ENCODE peak calls at places on chromosomes 3 and 15, in eight cellular contexts. V is mesendoderm; K is ovary; Y is HL-60; X is dorsolateral prefrontal cortex; N is breast epithelium; Q is A549; Z is CD8-positive, alpha-beta T cell. B is an unnamed sample.

GRCh38 chr15:49273734-49274318 is 103.8 kb downstream of the GALK2 start:
- DNase-seq in Z (no peak), N (no peak), Y (peak; percentile 2), K (no peak), Q (no peak), V (peak; percentile 5), X (no peak), B (no peak)

GRCh38 chr3:31307131-31307785 is 225.5 kb upstream of the STT3B start:
- DNase-seq in N (no peak), X (no peak), Q (no peak), K (no peak), Y (no peak), V (peak; percentile 9), Z (no peak), B (no peak)

GRCh38 chr3:33839283-33839682 is 40.9 kb downstream of the PDCD6IP start:
- DNase-seq in X (no peak), V (no peak), N (no peak), Q (no peak), K (no peak), Y (no peak), Z (no peak), B (no peak)

GRCh38 chr3:50238549-50239026 is 2.6 kb downstream of the GNAI2 start:
- DNase-seq in K (peak; percentile 66), Y (peak; percentile 84), V (peak; percentile 57), X (peak; percentile 59), Z (no peak), Q (no peak), N (peak; percentile 90), B (peak; percentile 99)

GRCh38 chr3:190059242-190059590 is 61.5 kb downstream of the P3H2 start:
- DNase-seq in N (no peak), X (no peak), V (no peak), K (no peak), Y (no peak), Z (no peak), Q (no peak), B (no peak)

GRCh38 chr3:58989173-58989572 is 60.7 kb downstream of the CFAP20DC start:
- DNase-seq in N (no peak), V (no peak), X (no peak), Z (no peak), Y (no peak), Q (no peak), K (no peak), B (no peak)

GRCh38 chr15:65101418-65101890 is 13.5 kb downstream of the UBAP1L start:
- DNase-seq in K (peak; percentile 69), Y (peak; percentile 66), V (peak; percentile 91), Q (peak; percentile 68), X (peak; percentile 44), Z (no peak), N (no peak), B (no peak)

GRCh38 chr3:52506266-52506966 is 11.3 kb downstream of the STAB1 start:
- DNase-seq in N (no peak), V (peak; percentile 17), Q (no peak), Y (no peak), K (no peak), Z (no peak), X (no peak), B (no peak)

GRCh38 chr3:156135921-156136655 is 15.7 kb downstream of the KCNAB1 start:
- DNase-seq in Z (no peak), N (no peak), K (no peak), Q (no peak), X (no peak), V (peak; percentile 10), Y (no peak), B (no peak)

GRCh38 chr3:172194702-172195392 is 155.5 kb downstream of the FNDC3B start:
- DNase-seq in N (no peak), Q (peak; percentile 55), Y (no peak), Z (no peak), V (peak; percentile 97), X (no peak), K (no peak), B (no peak)

GRCh38 chr3:121786485-121786884 is 36.9 kb upstream of the GOLGB1 start:
- DNase-seq in N (no peak), K (no peak), V (no peak), X (no peak), Z (no peak), Q (no peak), Y (no peak), B (no peak)

GRCh38 chr3:39358302-39358701 is 24.9 kb upstream of the SLC25A38 start:
- DNase-seq in V (no peak), Y (no peak), Z (no peak), N (no peak), K (no peak), X (no peak), Q (no peak), B (no peak)

GRCh38 chr3:192772495-192772894 is 45.2 kb upstream of the FGF12 start:
- DNase-seq in Q (no peak), X (no peak), K (no peak), Z (no peak), Y (no peak), N (peak; percentile 61), V (peak; percentile 81), B (peak; percentile 56)

GRCh38 chr3:180278583-180279188 is 241.9 kb upstream of the PEX5L start:
- DNase-seq in Y (peak; percentile 11), K (no peak), Z (no peak), Q (no peak), N (no peak), V (no peak), X (no peak), B (no peak)

GRCh38 chr3:49998326-49998725 is 58.4 kb downstream of the RBM6 start:
- DNase-seq in X (no peak), Y (no peak), V (no peak), Z (no peak), Q (no peak), K (no peak), N (no peak), B (no peak)

GRCh38 chr3:79378064-79378463 is 389.7 kb downstream of the ROBO1 start:
- DNase-seq in V (no peak), Q (no peak), K (no peak), N (no peak), Z (no peak), Y (no peak), X (no peak), B (no peak)
- H3K27ac ChIP-seq in V (no peak overlapping the region), Q (no peak overlapping the region), K (no peak overlapping the region), N (no peak overlapping the region), Z (no peak overlapping the region), Y (no peak overlapping the region), X (no peak overlapping the region), B (no peak overlapping the region)

DNA sequence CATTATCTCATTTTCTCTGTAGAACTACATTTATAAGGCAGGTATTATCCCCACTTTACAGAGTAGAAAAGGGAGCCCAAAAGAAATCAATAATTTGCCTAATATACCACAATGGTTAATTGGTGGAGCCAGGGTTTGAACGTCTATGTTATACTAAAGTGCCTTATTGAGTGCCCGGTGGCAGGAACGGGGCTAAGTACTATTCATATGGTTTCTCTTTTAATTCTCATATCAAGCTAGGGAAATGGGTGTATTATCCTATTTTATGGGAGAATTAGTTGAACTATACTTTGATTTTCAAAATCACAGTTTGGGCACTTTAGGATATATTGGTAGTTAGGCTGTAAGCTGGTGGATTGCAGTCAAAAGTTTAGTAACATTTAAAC is 1.5 kb downstream of the CEP97 start:
- DNase-seq in N (no peak), X (no peak), Z (no peak), Y (no peak), V (no peak), Q (no peak), K (no peak), B (no peak)
- H3K27ac ChIP-seq in N (no peak overlapping the region), X (peak overlapping the region; percentile 100), Z (peak overlapping the region; percentile 62), Y (peak overlapping the region; percentile 82), V (no peak overlapping the region), Q (peak overlapping the region; percentile 90), K (no peak overlapping the region), B (no peak overlapping the region)

GRCh38 chr15:70698991-70699390 is 64.4 kb downstream of the UACA start:
- DNase-seq in Q (no peak), V (no peak), Z (no peak), X (no peak), K (no peak), Y (no peak), N (no peak), B (no peak)

GRCh38 chr15:70701891-70702568 is 61.3 kb downstream of the UACA start:
- DNase-seq in K (no peak), Z (no peak), N (no peak), V (peak; percentile 57), Y (no peak), X (no peak), Q (peak; percentile 37), B (no peak)

GRCh38 chr15:70699873-70700272 is 63.5 kb downstream of the UACA start:
- DNase-seq in Q (no peak), K (no peak), N (no peak), V (no peak), X (no peak), Y (no peak), Z (no peak), B (no peak)

GRCh38 chr15:70702584-70702983 is 60.8 kb downstream of the UACA start:
- DNase-seq in Q (no peak), V (no peak), X (no peak), Y (no peak), N (no peak), K (no peak), Z (no peak), B (no peak)

DNA sequence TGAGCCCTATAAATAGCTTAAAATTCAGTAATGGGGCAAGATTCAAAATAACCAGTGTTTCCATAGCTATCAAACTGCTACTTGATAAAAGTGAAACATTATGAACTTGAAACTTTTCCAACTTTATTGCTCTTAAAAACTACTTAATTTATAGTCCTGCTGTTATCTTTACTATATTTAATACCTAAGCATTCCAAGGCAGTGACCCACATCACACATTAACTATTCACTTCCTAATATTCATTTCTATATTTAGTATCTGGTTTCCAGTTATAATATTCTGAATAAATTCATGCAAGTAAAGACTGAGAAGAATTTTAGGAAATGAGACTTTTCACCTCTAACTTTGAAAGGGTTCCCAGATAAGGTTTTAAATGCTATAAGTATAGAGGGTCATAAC is 64.9 kb downstream of the UACA start:
- DNase-seq in V (no peak), Y (no peak), Z (no peak), N (no peak), Q (no peak), K (no peak), X (no peak), B (no peak)
- H3K27ac ChIP-seq in V (no peak overlapping the region), Y (no peak overlapping the region), Z (no peak overlapping the region), N (peak overlapping the region; percentile 49), Q (no peak overlapping the region), K (no peak overlapping the region), X (no peak overlapping the region), B (no peak overlapping the region)

GRCh38 chr15:88223099-88223498 is 33.4 kb downstream of the NTRK3 start:
- DNase-seq in Y (no peak), K (no peak), X (no peak), N (no peak), Z (no peak), Q (no peak), V (no peak), B (no peak)

GRCh38 chr15:88221836-88222235 is 34.7 kb downstream of the NTRK3 start:
- DNase-seq in X (no peak), Y (no peak), K (no peak), V (no peak), Z (no peak), N (no peak), Q (no peak), B (no peak)

GRCh38 chr15:88218557-88219214 is 37.9 kb downstream of the NTRK3 start:
- DNase-seq in V (no peak), Y (no peak), K (no peak), N (no peak), Q (no peak), X (no peak), Z (no peak), B (no peak)

GRCh38 chr15:88220443-88221186 is 35.9 kb downstream of the NTRK3 start:
- DNase-seq in X (no peak), Z (no peak), K (no peak), Y (no peak), Q (no peak), V (no peak), N (no peak), B (no peak)

GRCh38 chr15:88219623-88220022 is 36.9 kb downstream of the NTRK3 start:
- DNase-seq in Z (no peak), X (no peak), Q (no peak), Y (no peak), K (no peak), N (no peak), V (no peak), B (no peak)
- H3K27ac ChIP-seq in Z (no peak overlapping the region), X (no peak overlapping the region), Q (no peak overlapping the region), Y (no peak overlapping the region), K (no peak overlapping the region), N (no peak overlapping the region), V (no peak overlapping the region), B (no peak overlapping the region)

B was measured in right lobe of liver.